ENCODE peak calls at places on chromosomes 7 and 10, in seven cellular contexts. K is HCT116, J is HepG2, T is Panc1, L is GM12878, U is K562, F is upper lobe of left lung. E is an unnamed sample.

GRCh38 chr10:99534939-99535763 is 2.4 kb downstream of the NKX2-3 start:
- ATAC-seq in L (peak; percentile 24), J (peak; percentile 53), F (peak; percentile 54), T (peak; percentile 77), U (no peak), K (no peak), E (peak; percentile 25)

GRCh38 chr10:20215547-20216152 is 399.4 kb downstream of the PLXDC2 start:
- ATAC-seq in T (no peak), J (no peak), F (no peak), K (no peak), L (no peak), U (no peak), E (no peak)

GRCh38 chr7:49093218-49093617 is 168.9 kb downstream of the CDC14C start:
- ATAC-seq in K (no peak), L (no peak), F (no peak), T (no peak), J (no peak), U (no peak), E (no peak)

GRCh38 chr10:98209441-98209840 is 58.6 kb downstream of the LOXL4 start:
- ATAC-seq in J (no peak), F (no peak), T (no peak), K (no peak), L (no peak), U (no peak), E (no peak)

GRCh38 chr7:452230-452751 is 67.4 kb downstream of the PDGFA start:
- ATAC-seq in F (peak; percentile 81), K (no peak), U (peak; percentile 50), J (no peak), T (peak; percentile 17), L (peak; percentile 45), E (no peak)

GRCh38 chr7:134679006-134679405 is 32.4 kb downstream of the BPGM start:
- ATAC-seq in U (no peak), K (no peak), L (no peak), T (no peak), F (no peak), J (no peak), E (no peak)

GRCh38 chr7:76400248-76400647 is 9.2 kb downstream of the SSC4D start:
- ATAC-seq in K (no peak), T (no peak), J (no peak), F (no peak), L (no peak), U (no peak), E (no peak)

GRCh38 chr10:95447733-95448132 is 113.4 kb downstream of the SORBS1 start:
- ATAC-seq in T (no peak), K (no peak), U (no peak), L (no peak), F (no peak), J (no peak), E (no peak)

GRCh38 chr10:103416436-103417147 is 20.2 kb downstream of the PDCD11 start:
- ATAC-seq in U (peak; percentile 68), J (peak; percentile 74), T (peak; percentile 60), K (peak; percentile 80), L (peak; percentile 86), F (peak; percentile 61), E (no peak)

GRCh38 chr10:69715899-69716606 is 85.7 kb upstream of the COL13A1 start:
- ATAC-seq in J (no peak), T (no peak), U (no peak), K (no peak), F (no peak), L (no peak), E (no peak)

GRCh38 chr10:76114556-76114955 is 683.1 kb downstream of the LRMDA start:
- ATAC-seq in U (no peak), F (no peak), T (no peak), L (no peak), K (no peak), J (peak; percentile 64), E (no peak)

GRCh38 chr10:85791846-85792532 is 574.6 kb downstream of the GRID1 start:
- ATAC-seq in F (peak; percentile 67), K (peak; percentile 72), J (no peak), U (peak; percentile 60), T (no peak), L (peak; percentile 46), E (no peak)

GRCh38 chr10:70757856-70758255 is 27.3 kb downstream of the TBATA start:
- ATAC-seq in J (no peak), T (no peak), L (no peak), U (no peak), F (no peak), K (no peak), E (no peak)

GRCh38 chr10:35463878-35464277 is 127.6 kb downstream of the CCNY start:
- ATAC-seq in T (no peak), J (no peak), K (no peak), U (peak; percentile 10), F (no peak), L (no peak), E (no peak)

GRCh38 chr10:112816033-112816430 is 134.0 kb upstream of the TCF7L2 start:
- ATAC-seq in F (no peak), K (no peak), L (no peak), J (no peak), T (no peak), U (no peak), E (no peak)

GRCh38 chr7:120740348-120740747 is 117.6 kb downstream of the TSPAN12 start:
- ATAC-seq in L (no peak), K (no peak), T (no peak), J (no peak), U (peak; percentile 54), F (no peak), E (no peak)

GRCh38 chr7:17312641-17313040 is 14.2 kb downstream of the AHR start:
- ATAC-seq in L (no peak), U (no peak), K (no peak), T (no peak), J (no peak), F (no peak), E (no peak)

GRCh38 chr7:149859369-149859768 is 14.4 kb upstream of the ATP6V0E2 start:
- ATAC-seq in T (no peak), J (no peak), L (no peak), F (no peak), U (no peak), K (no peak), E (no peak)

GRCh38 chr7:98283127-98283886 is 1.8 kb downstream of the BRI3 start:
- ATAC-seq in L (no peak), U (no peak), F (peak; percentile 31), K (no peak), J (no peak), T (no peak), E (no peak)

GRCh38 chr7:37310322-37311080 is 138.2 kb downstream of the ELMO1 start:
- ATAC-seq in J (no peak), K (no peak), U (no peak), F (peak; percentile 77), L (peak; percentile 48), T (no peak), E (peak; percentile 31)

GRCh38 chr7:79893991-79894390 is 240.6 kb upstream of the GNAI1 start:
- ATAC-seq in J (no peak), L (no peak), F (no peak), U (no peak), T (no peak), K (no peak), E (no peak)

GRCh38 chr10:28592953-28593352 is 60.0 kb downstream of the WAC start:
- ATAC-seq in T (no peak), J (no peak), L (no peak), U (peak; percentile 39), F (peak; percentile 71), K (peak; percentile 52), E (peak; percentile 34)

GRCh38 chr10:50271564-50272250 is 20.4 kb upstream of the ASAH2 start:
- ATAC-seq in F (no peak), K (peak; percentile 67), U (peak; percentile 76), T (no peak), L (no peak), J (no peak), E (no peak)

GRCh38 chr10:88130912-88131311 is 267.5 kb downstream of the PTEN start:
- ATAC-seq in U (no peak), F (no peak), J (no peak), L (no peak), K (no peak), T (no peak), E (no peak)
- H3K27ac ChIP-seq in U (no peak overlapping the region), F (no peak overlapping the region), J (no peak overlapping the region), L (no peak overlapping the region), K (no peak overlapping the region), T (peak overlapping the region; percentile 37), E (no peak overlapping the region)

DNA sequence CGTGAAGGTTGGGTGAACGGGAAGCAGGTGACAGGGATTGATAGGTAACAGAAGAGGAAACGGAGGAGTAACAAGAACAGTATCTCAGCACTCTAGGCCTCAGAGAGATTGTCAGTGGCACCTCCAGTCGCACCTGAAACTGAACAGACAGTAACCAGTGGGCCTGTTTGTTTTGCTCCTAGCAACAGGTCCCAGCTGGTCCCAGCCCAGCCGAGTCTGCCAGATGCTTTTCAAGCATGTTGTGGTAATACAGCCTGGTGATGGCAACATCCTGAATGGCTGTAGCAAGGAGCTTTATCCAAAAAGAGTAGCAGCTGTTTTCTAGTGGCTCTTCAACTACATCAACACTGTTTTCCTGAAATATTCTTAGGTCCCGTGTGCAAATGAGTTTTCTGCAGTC is 4.7 kb downstream of the CACNB2 start:
- ATAC-seq in T (no peak), U (no peak), K (no peak), J (no peak), L (peak; percentile 38), F (no peak), E (peak; percentile 64)
- TF ChIP-seq POLR2AphosphoS5 in T (no peak), U (no peak), K (no peak), J (no peak), L (no peak), F (no peak), E (peak; percentile 80)

DNA sequence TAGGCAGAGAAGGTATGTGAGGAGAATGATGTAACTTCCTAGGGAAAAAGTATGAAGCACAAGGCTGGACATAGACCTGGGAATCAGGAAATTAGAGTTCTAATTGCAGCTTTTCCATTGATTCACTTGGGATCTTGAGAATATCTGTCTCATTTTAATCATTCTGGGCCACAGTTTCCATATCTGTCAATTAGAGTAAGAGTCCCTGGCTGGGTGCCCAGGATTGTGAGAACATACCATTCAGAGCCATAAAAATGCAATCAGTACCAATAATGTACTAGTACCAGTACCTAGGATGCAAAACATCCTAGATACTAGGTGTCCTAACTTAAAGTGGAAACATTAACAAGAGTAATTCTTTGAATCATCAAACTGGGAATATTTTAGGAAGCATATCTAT is 29.6 kb downstream of the CAV1 start:
- ATAC-seq in K (no peak), J (no peak), F (no peak), L (no peak), U (no peak), T (no peak), E (peak; percentile 34)
- H3K4me1 ChIP-seq in K (no peaks in the 10 kb centered on the region), J (no peaks in the 10 kb centered on the region), F (peaks cover 12% of the 10 kb centered on the region), L (peaks cover 4% of the 10 kb centered on the region), U (no peaks in the 10 kb centered on the region), T (peaks cover 62% of the 10 kb centered on the region), E (peaks cover 32% of the 10 kb centered on the region)

DNA sequence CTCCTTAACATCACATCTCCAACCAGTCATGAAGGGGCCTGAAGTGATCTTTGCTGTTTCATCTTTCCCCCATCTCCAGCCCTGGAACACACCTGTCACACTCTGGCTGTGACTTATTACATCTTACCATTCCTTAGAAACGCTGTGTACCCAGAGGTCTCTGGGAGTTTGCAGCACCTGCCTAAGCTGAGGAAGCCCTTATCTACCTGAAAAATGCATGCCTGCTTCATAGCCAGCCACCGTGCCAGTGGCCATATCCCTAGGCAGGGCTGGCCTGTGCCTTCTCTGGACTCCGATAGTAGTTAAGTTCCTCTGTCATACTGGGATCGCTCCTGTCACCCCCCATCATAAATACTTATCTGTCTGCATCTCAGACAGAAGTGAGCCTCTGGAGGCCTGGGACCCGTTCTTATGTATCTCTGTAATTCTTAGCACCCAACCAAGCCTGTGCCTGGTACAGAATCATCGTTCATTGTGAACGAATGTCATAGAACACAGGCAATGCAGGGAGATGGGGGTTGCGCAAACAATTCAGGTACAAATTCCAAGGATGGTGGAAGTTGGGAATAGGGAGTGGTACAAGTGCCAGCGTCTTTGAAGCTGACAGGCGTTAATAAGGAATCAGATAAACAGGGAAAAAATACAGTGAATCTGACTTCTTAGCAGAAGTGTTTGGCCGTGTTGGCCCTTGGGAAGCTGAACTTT is 254.6 kb downstream of the CAMK1D start:
- ATAC-seq in F (no peak), L (no peak), U (no peak), K (no peak), T (no peak), J (no peak), E (no peak)
- H3K27ac ChIP-seq in F (no peak overlapping the region), L (no peak overlapping the region), U (no peak overlapping the region), K (no peak overlapping the region), T (no peak overlapping the region), J (no peak overlapping the region), E (peak overlapping the region; percentile 20)